ENCODE peak calls at places on chromosomes 3 and 15, in six cellular contexts. U is HCT116, B is AG09319, O is B cell, X is H9, L is esophagus squamous epithelium. G is an unnamed sample.

GRCh38 chr3:171813897-171814460 is 3.7 kb upstream of the PLD1 start:
- DNase-seq in U (no peak), B (no peak), O (no peak), X (no peak), L (no peak), G (peak)

GRCh38 chr3:172915911-172916514 is 165.5 kb downstream of the ECT2 start:
- DNase-seq in U (no peak), B (no peak), O (no peak), X (no peak), L (no peak), G (no peak)

GRCh38 chr15:101710806-101711205 is 13.5 kb downstream of the TARS3 start:
- DNase-seq in U (no peak), B (peak), O (no peak), X (no peak), L (no peak), G (no peak)

GRCh38 chr15:89096664-89097063 is 8.4 kb downstream of the ABHD2 start:
- DNase-seq in U (no peak), B (no peak), O (no peak), X (no peak), L (no peak), G (no peak)

GRCh38 chr15:69337133-69337532 is 38.4 kb downstream of the PAQR5 start:
- DNase-seq in U (peak), B (no peak), O (no peak), X (no peak), L (no peak), G (no peak)

GRCh38 chr3:188796122-188796631 is 375.6 kb upstream of the TPRG1 start:
- DNase-seq in U (no peak), B (no peak), O (peak), X (no peak), L (no peak), G (no peak)

GRCh38 chr3:59981377-59981776 is 931.6 kb upstream of the CFAP20DC start:
- DNase-seq in U (no peak), B (no peak), O (no peak), X (no peak), L (no peak), G (no peak)

GRCh38 chr15:38652998-38653397 is 88.4 kb upstream of the RASGRP1 start:
- DNase-seq in U (no peak), B (no peak), O (no peak), X (no peak), L (no peak), G (peak)

GRCh38 chr3:50147861-50148260 is 7.3 kb upstream of the SEMA3F start:
- DNase-seq in U (no peak), B (no peak), O (no peak), X (no peak), L (no peak), G (no peak)

GRCh38 chr3:140341213-140341612 is 336.7 kb upstream of the TRIM42 start:
- DNase-seq in U (no peak), B (no peak), O (no peak), X (no peak), L (no peak), G (no peak)

GRCh38 chr3:114449271-114450007 is 155.6 kb downstream of the TIGIT start:
- DNase-seq in U (no peak), B (no peak), O (no peak), X (no peak), L (no peak), G (no peak)

GRCh38 chr3:186640473-186640818 is 247 bp downstream of the FETUB start:
- DNase-seq in U (no peak), B (no peak), O (no peak), X (peak), L (no peak), G (no peak)

GRCh38 chr15:74458473-74458872 is 2.5 kb downstream of the UBL7 start:
- DNase-seq in U (no peak), B (no peak), O (no peak), X (no peak), L (no peak), G (no peak)

GRCh38 chr3:126267169-126267975 is 87.0 kb upstream of the ALDH1L1 start:
- DNase-seq in U (peak), B (peak), O (no peak), X (peak), L (no peak), G (no peak)

GRCh38 chr3:38281895-38282686 is at the start of gene SLC22A14:
- DNase-seq in U (no peak), B (no peak), O (no peak), X (peak), L (no peak), G (no peak)

GRCh38 chr3:42680256-42680655 is 5.1 kb upstream of the KLHL40 start:
- DNase-seq in U (no peak), B (no peak), O (no peak), X (no peak), L (no peak), G (no peak)

GRCh38 chr15:98803228-98804056 is 155.1 kb downstream of the IGF1R start:
- DNase-seq in U (no peak), B (no peak), O (no peak), X (no peak), L (no peak), G (no peak)

GRCh38 chr15:35184646-35185045 is 99.6 kb upstream of the NANOGP8 start:
- DNase-seq in U (no peak), B (no peak), O (no peak), X (no peak), L (no peak), G (no peak)

GRCh38 chr3:170717410-170718402 is 131.8 kb upstream of the SLC7A14 start:
- DNase-seq in U (no peak), B (no peak), O (no peak), X (no peak), L (no peak), G (no peak)

GRCh38 chr3:64108784-64109317 is 85.6 kb upstream of the PSMD6 start:
- DNase-seq in U (no peak), B (no peak), O (no peak), X (no peak), L (no peak), G (no peak)

GRCh38 chr3:86949850-86950249 is 41.1 kb downstream of the VGLL3 start:
- DNase-seq in U (no peak), B (no peak), O (no peak), X (no peak), L (no peak), G (no peak)

GRCh38 chr3:188338081-188338480 is 184.1 kb downstream of the LPP start:
- DNase-seq in U (no peak), B (no peak), O (no peak), X (no peak), L (no peak), G (no peak)

GRCh38 chr15:74228723-74229081 is 7.4 kb upstream of the CCDC33 start:
- DNase-seq in U (no peak), B (no peak), O (no peak), X (no peak), L (no peak), G (no peak)

GRCh38 chr15:39828374-39828931 is 45.8 kb upstream of the FSIP1 start:
- DNase-seq in U (no peak), B (no peak), O (no peak), X (no peak), L (no peak), G (no peak)

GRCh38 chr3:50268703-50269451 is at the start of gene SEMA3B:
- DNase-seq in U (no peak), B (no peak), O (no peak), X (no peak), L (no peak), G (no peak)

GRCh38 chr15:85800460-85801123 is 5.9 kb upstream of the KLHL25 start:
- DNase-seq in U (peak), B (no peak), O (no peak), X (peak), L (no peak), G (no peak)

GRCh38 chr15:98813956-98814355 is 165.6 kb downstream of the IGF1R start:
- DNase-seq in U (no peak), B (no peak), O (no peak), X (no peak), L (no peak), G (no peak)

GRCh38 chr3:71578045-71578730 is 5.3 kb downstream of the FOXP1 start:
- DNase-seq in U (no peak), B (no peak), O (no peak), X (no peak), L (no peak), G (no peak)

GRCh38 chr15:77642793-77643430 is 10.2 kb upstream of the LINGO1 start:
- DNase-seq in U (no peak), B (no peak), O (no peak), X (no peak), L (no peak), G (no peak)

GRCh38 chr3:139574026-139574947 is 34.7 kb upstream of the RBP1 start:
- DNase-seq in U (no peak), B (no peak), O (no peak), X (no peak), L (no peak), G (no peak)

GRCh38 chr3:354433-354832 is 157.9 kb downstream of the CHL1 start:
- DNase-seq in U (peak), B (no peak), O (no peak), X (peak), L (no peak), G (no peak)

GRCh38 chr3:15241341-15241740 is 35.3 kb downstream of the CAPN7 start:
- DNase-seq in U (peak), B (no peak), O (peak), X (no peak), L (no peak), G (peak)
- TF ChIP-seq CTCF in U (peak), B (peak), O (peak), X (peak), L (no peak), G (peak)

DNA sequence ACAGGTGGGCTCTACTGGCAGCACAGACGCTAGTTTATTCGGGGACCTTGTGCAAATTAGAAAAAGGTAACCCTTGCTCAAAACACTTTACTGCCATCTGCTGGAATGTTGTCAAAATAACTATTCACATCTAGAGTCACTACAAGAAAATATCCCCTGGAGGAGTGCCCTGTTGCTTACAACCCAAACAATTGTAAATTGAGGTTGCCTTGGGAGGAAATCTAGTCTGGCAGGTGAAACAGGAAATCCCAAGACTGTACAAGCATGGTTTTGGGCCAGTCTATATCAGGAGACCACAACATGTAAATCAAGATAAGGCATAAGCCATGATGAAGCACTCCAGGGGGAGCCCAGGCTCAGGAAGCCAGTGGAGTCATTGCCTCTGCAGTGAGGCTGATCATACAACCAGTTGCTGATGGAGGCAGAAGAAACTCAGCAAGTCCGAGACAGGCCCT is 136.8 kb upstream of the ACP3 start:
- DNase-seq in U (peak), B (peak), O (no peak), X (peak), L (no peak), G (no peak)
- TF ChIP-seq CTCF in U (peak), B (peak), O (peak), X (peak), L (peak), G (no peak)

GRCh38 chr15:33701304-33701696 is 267.0 kb upstream of the CHRM5 start:
- DNase-seq in U (no peak), B (no peak), O (no peak), X (peak), L (no peak), G (no peak)

GRCh38 chr15:33698128-33698527 is 270.2 kb upstream of the CHRM5 start:
- DNase-seq in U (no peak), B (no peak), O (no peak), X (no peak), L (no peak), G (no peak)

GRCh38 chr15:33699145-33699544 is 269.2 kb upstream of the CHRM5 start:
- DNase-seq in U (no peak), B (no peak), O (no peak), X (no peak), L (no peak), G (no peak)

GRCh38 chr15:33700695-33701303 is 267.5 kb upstream of the CHRM5 start:
- DNase-seq in U (peak), B (peak), O (peak), X (peak), L (no peak), G (peak)

DNA sequence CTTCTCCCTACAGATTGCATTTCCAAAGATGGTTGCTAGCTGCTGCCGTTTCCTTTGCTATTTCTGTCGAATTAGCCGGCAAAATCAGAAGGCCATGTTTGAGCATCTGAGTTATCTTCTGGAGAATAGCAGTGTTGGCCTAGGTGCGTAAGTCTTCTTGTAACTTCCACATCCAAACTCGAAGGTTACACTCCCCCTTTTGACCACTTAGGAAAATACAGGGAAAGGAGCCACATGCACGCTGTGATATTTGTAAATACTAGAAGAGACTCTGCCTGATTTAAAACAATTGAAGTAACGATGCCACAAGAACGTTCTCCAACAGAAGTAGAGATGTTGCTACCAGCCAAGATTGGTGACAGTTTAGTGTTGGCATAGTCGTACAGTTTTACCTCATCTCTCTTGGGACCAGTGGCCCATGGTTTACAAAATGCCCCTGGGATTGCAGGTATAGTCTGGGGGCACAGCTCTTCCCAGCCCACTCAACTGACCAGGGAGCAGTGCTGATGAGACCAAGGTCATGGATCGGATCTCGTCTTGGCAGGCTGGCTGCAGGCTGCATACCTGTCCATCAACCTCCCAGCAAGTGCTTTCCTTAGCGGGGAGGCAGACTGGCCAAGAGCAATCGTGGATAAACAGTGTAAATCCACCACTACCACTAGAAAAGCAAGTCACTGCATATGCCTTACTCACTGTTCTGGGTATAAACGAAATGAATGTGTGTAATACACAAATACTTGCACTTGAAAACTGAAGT is 268.4 kb upstream of the CHRM5 start:
- DNase-seq in U (no peak), B (no peak), O (no peak), X (no peak), L (no peak), G (no peak)
- TF ChIP-seq CTCF in U (peak), B (no peak), O (no peak), X (peak), L (no peak), G (no peak)

DNA sequence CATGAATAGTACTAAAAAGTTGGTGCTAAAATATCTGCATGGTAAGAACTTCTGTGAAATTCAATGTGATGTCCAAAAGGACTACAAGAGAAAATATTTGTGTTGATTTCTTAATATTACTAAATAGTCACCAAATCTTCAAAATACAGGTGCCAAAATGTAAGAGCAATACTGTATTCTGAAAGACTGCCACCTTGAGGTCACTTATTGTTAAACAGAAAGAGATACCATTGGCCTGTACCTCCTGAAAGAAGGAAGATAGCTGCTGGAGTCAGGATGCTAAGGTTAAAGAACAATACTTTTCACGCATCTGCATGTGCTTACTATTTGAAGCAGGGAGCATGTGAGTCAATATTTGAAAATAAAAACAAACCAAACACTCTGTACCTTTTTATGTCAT is 72.0 kb upstream of the LSAMP start:
- DNase-seq in U (no peak), B (no peak), O (no peak), X (no peak), L (no peak), G (no peak)
- TF ChIP-seq CTCF in U (peak), B (no peak), O (no peak), X (peak), L (no peak), G (no peak)

GRCh38 chr15:33675246-33675645 is 293.1 kb upstream of the CHRM5 start:
- DNase-seq in U (peak), B (no peak), O (no peak), X (no peak), L (no peak), G (no peak)
- TF ChIP-seq CTCF in U (peak), B (peak), O (no peak), X (peak), L (peak), G (no peak)

G was measured in natural killer cell.